ENCODE peak calls at places on chromosomes 5 and 9, in five cellular contexts. L is amniotic stem cell; I is NT2/D1; D is CD8-positive, alpha-beta T cell; F is kidney. O is an unnamed sample.

GRCh38 chr5:127959152-127959764 is 124.3 kb upstream of the SLC12A2 start:
- DNase-seq in I (no peak), D (no peak), F (peak), L (peak), O (peak)

GRCh38 chr9:88196456-88196855 is 58.2 kb upstream of the SPATA31C2 start:
- DNase-seq in L (no peak), F (no peak), I (no peak), D (no peak), O (no peak)

GRCh38 chr9:38094165-38094564 is 25.1 kb upstream of the SHB start:
- DNase-seq in L (no peak), I (no peak), F (no peak), D (no peak), O (no peak)

GRCh38 chr9:131818089-131818488 is 78.2 kb upstream of the RAPGEF1 start:
- DNase-seq in D (no peak), F (no peak), I (no peak), L (no peak), O (no peak)

GRCh38 chr9:114130141-114130540 is 25.2 kb upstream of the COL27A1 start:
- DNase-seq in F (peak), D (no peak), L (no peak), I (no peak), O (no peak)

GRCh38 chr5:164958688-164959087 is 1453.3 kb downstream of the MAT2B start:
- DNase-seq in F (no peak), I (no peak), L (no peak), D (no peak), O (peak)

GRCh38 chr5:93578813-93579560 is 2.0 kb downstream of the NR2F1-AS1 start:
- DNase-seq in D (no peak), F (peak), L (no peak), I (no peak), O (peak)

GRCh38 chr5:132498152-132498551 is 7.6 kb upstream of the IRF1 start:
- DNase-seq in F (no peak), D (no peak), L (peak), I (no peak), O (no peak)

GRCh38 chr9:98521141-98521540 is 187.6 kb downstream of the GABBR2 start:
- DNase-seq in D (no peak), F (no peak), I (no peak), L (no peak), O (no peak)

GRCh38 chr9:28899926-28900325 is 1326.6 kb upstream of the C9orf72 start:
- DNase-seq in F (peak), I (no peak), D (no peak), L (no peak), O (no peak)

GRCh38 chr5:32092938-32093812 is 80.9 kb downstream of the GOLPH3 start:
- DNase-seq in F (no peak), L (peak), I (peak), D (peak), O (peak)

GRCh38 chr5:160959804-160960203 is 107.8 kb upstream of the ATP10B start:
- DNase-seq in D (no peak), L (no peak), F (peak), I (no peak), O (no peak)

GRCh38 chr5:180253036-180253824 is 38.7 kb downstream of the MAPK9 start:
- DNase-seq in D (no peak), L (no peak), I (no peak), F (peak), O (no peak)

GRCh38 chr5:37662362-37662761 is 177.5 kb downstream of the GDNF start:
- DNase-seq in L (no peak), D (no peak), I (no peak), F (no peak), O (no peak)

GRCh38 chr9:110282023-110282766 is 25.9 kb upstream of the TXN start:
- DNase-seq in F (no peak), L (no peak), D (no peak), I (no peak), O (peak)

GRCh38 chr9:108108290-108108689 is 618.7 kb upstream of the KLF4 start:
- DNase-seq in L (no peak), D (no peak), F (no peak), I (no peak), O (no peak)

GRCh38 chr5:61790678-61791077 is 458.6 kb downstream of the ZSWIM6 start:
- DNase-seq in I (no peak), L (no peak), F (no peak), D (no peak), O (no peak)

GRCh38 chr5:111248571-111248970 is 24.4 kb downstream of the CAMK4 start:
- DNase-seq in I (no peak), F (no peak), D (no peak), L (no peak), O (no peak)

GRCh38 chr5:156473271-156473935 is 146.4 kb downstream of the SGCD start:
- DNase-seq in D (no peak), I (no peak), L (no peak), F (no peak), O (no peak)

GRCh38 chr5:10973316-10973715 is 212.3 kb upstream of the DAP start:
- DNase-seq in L (no peak), D (no peak), F (no peak), I (no peak), O (no peak)

GRCh38 chr9:100100268-100100667 is 1.2 kb downstream of the INVS start:
- DNase-seq in L (no peak), I (no peak), F (no peak), D (no peak), O (no peak)

GRCh38 chr9:78314953-78315870 is 18.3 kb downstream of the PSAT1 start:
- DNase-seq in I (no peak), D (no peak), L (no peak), F (no peak), O (peak)

GRCh38 chr5:159874308-159874707 is 42.0 kb upstream of the ADRA1B start:
- DNase-seq in L (no peak), D (no peak), F (no peak), I (no peak), O (no peak)

GRCh38 chr5:107431998-107432397 is 238.7 kb downstream of the EFNA5 start:
- DNase-seq in D (no peak), L (no peak), F (no peak), I (peak), O (no peak)

GRCh38 chr9:94782367-94783120 is 56.0 kb downstream of the AOPEP start:
- DNase-seq in F (no peak), I (no peak), L (no peak), D (no peak), O (no peak)

GRCh38 chr5:144104086-144104485 is 66.4 kb downstream of the YIPF5 start:
- DNase-seq in L (no peak), I (no peak), F (no peak), D (no peak), O (no peak)

GRCh38 chr5:89168766-89169165 is 285.8 kb upstream of the MEF2C start:
- DNase-seq in I (no peak), D (no peak), L (no peak), F (no peak), O (no peak)

GRCh38 chr9:111502506-111502905 is 18.3 kb upstream of the ECPAS start:
- DNase-seq in L (no peak), F (no peak), D (no peak), I (no peak), O (no peak)

GRCh38 chr5:127919006-127919796 is 164.4 kb upstream of the SLC12A2 start:
- DNase-seq in F (no peak), I (no peak), L (no peak), D (no peak), O (no peak)

GRCh38 chr9:37949576-37949975 is 45.6 kb upstream of the SLC25A51 start:
- DNase-seq in F (no peak), L (no peak), D (no peak), I (no peak), O (no peak)

GRCh38 chr9:88378317-88378716 is 9.9 kb upstream of the SPIN1 start:
- DNase-seq in L (no peak), D (no peak), F (no peak), I (peak), O (no peak)

GRCh38 chr5:157431544-157432200 is 28.3 kb upstream of the NIPAL4 start:
- DNase-seq in L (peak), D (no peak), F (no peak), I (peak), O (peak)

GRCh38 chr5:33938881-33939280 is 2.7 kb downstream of the RXFP3 start:
- DNase-seq in F (no peak), L (no peak), I (no peak), D (no peak), O (no peak)

GRCh38 chr5:172002310-172002709 is 4.1 kb downstream of the FBXW11 start:
- DNase-seq in L (no peak), I (no peak), D (no peak), F (no peak), O (peak)